ENCODE peak calls at places on chromosomes 7 and 10, in ten cellular contexts. One of them, this sample, is unnamed.

GRCh38 chr10:64038097-64038496 is 516.9 kb downstream of the REEP3 start:
- DNase-seq in CD8-positive, alpha-beta T cell: no peak
- DNase-seq in OCI-LY7: no peak
- DNase-seq in fibroblast of pulmonary artery: no peak
- DNase-seq in GM20000: no peak
- DNase-seq in tibial artery: no peak
- DNase-seq in neural crest cell: no peak
- DNase-seq in cardiac fibroblast: no peak
- DNase-seq in cardiac muscle cell: no peak
- DNase-seq in osteocyte: no peak
- DNase-seq in this sample: no peak

GRCh38 chr10:80924063-80924952 is 386.6 kb downstream of the SH2D4B start:
- DNase-seq in CD8-positive, alpha-beta T cell: no peak
- DNase-seq in OCI-LY7: peak
- DNase-seq in fibroblast of pulmonary artery: peak
- DNase-seq in GM20000: peak
- DNase-seq in tibial artery: no peak
- DNase-seq in neural crest cell: peak
- DNase-seq in cardiac fibroblast: peak
- DNase-seq in cardiac muscle cell: peak
- DNase-seq in osteocyte: no peak
- DNase-seq in this sample: peak

GRCh38 chr10:1687190-1687589 is 50.1 kb downstream of the ADARB2 start:
- DNase-seq in CD8-positive, alpha-beta T cell: no peak
- DNase-seq in OCI-LY7: no peak
- DNase-seq in fibroblast of pulmonary artery: no peak
- DNase-seq in GM20000: no peak
- DNase-seq in tibial artery: no peak
- DNase-seq in neural crest cell: no peak
- DNase-seq in cardiac fibroblast: no peak
- DNase-seq in cardiac muscle cell: no peak
- DNase-seq in osteocyte: no peak
- DNase-seq in this sample: no peak

GRCh38 chr10:50991496-50992355 is 82.6 kb upstream of the PRKG1 start:
- DNase-seq in CD8-positive, alpha-beta T cell: no peak
- DNase-seq in OCI-LY7: no peak
- DNase-seq in fibroblast of pulmonary artery: peak
- DNase-seq in GM20000: no peak
- DNase-seq in tibial artery: peak
- DNase-seq in neural crest cell: no peak
- DNase-seq in cardiac fibroblast: peak
- DNase-seq in cardiac muscle cell: peak
- DNase-seq in osteocyte: no peak
- DNase-seq in this sample: no peak

GRCh38 chr10:125231116-125231812 is 70.9 kb upstream of the CTBP2 start:
- DNase-seq in CD8-positive, alpha-beta T cell: no peak
- DNase-seq in OCI-LY7: no peak
- DNase-seq in fibroblast of pulmonary artery: peak
- DNase-seq in GM20000: no peak
- DNase-seq in tibial artery: no peak
- DNase-seq in neural crest cell: no peak
- DNase-seq in cardiac fibroblast: peak
- DNase-seq in cardiac muscle cell: no peak
- DNase-seq in osteocyte: peak
- DNase-seq in this sample: peak

GRCh38 chr7:82729172-82730030 is 285.8 kb upstream of the CACNA2D1 start:
- DNase-seq in CD8-positive, alpha-beta T cell: no peak
- DNase-seq in OCI-LY7: peak
- DNase-seq in fibroblast of pulmonary artery: peak
- DNase-seq in GM20000: peak
- DNase-seq in tibial artery: no peak
- DNase-seq in neural crest cell: peak
- DNase-seq in cardiac fibroblast: peak
- DNase-seq in cardiac muscle cell: peak
- DNase-seq in osteocyte: no peak
- DNase-seq in this sample: peak

GRCh38 chr10:13722747-13723657 is 136.2 kb downstream of the PRPF18 start:
- DNase-seq in CD8-positive, alpha-beta T cell: no peak
- DNase-seq in OCI-LY7: no peak
- DNase-seq in fibroblast of pulmonary artery: peak
- DNase-seq in GM20000: no peak
- DNase-seq in tibial artery: no peak
- DNase-seq in neural crest cell: no peak
- DNase-seq in cardiac fibroblast: peak
- DNase-seq in cardiac muscle cell: no peak
- DNase-seq in osteocyte: no peak
- DNase-seq in this sample: no peak

GRCh38 chr7:113083834-113084498 is 2.7 kb downstream of the GPR85 start:
- DNase-seq in CD8-positive, alpha-beta T cell: no peak
- DNase-seq in OCI-LY7: no peak
- DNase-seq in fibroblast of pulmonary artery: no peak
- DNase-seq in GM20000: no peak
- DNase-seq in tibial artery: no peak
- DNase-seq in neural crest cell: no peak
- DNase-seq in cardiac fibroblast: no peak
- DNase-seq in cardiac muscle cell: no peak
- DNase-seq in osteocyte: no peak
- DNase-seq in this sample: no peak

GRCh38 chr7:135817576-135817975 is 69.0 kb upstream of the FAM180A start:
- DNase-seq in CD8-positive, alpha-beta T cell: no peak
- DNase-seq in OCI-LY7: no peak
- DNase-seq in fibroblast of pulmonary artery: no peak
- DNase-seq in GM20000: no peak
- DNase-seq in tibial artery: no peak
- DNase-seq in neural crest cell: no peak
- DNase-seq in cardiac fibroblast: no peak
- DNase-seq in cardiac muscle cell: no peak
- DNase-seq in osteocyte: no peak
- DNase-seq in this sample: no peak

GRCh38 chr7:135825406-135825805 is 76.8 kb upstream of the FAM180A start:
- DNase-seq in CD8-positive, alpha-beta T cell: no peak
- DNase-seq in OCI-LY7: no peak
- DNase-seq in fibroblast of pulmonary artery: no peak
- DNase-seq in GM20000: no peak
- DNase-seq in tibial artery: no peak
- DNase-seq in neural crest cell: no peak
- DNase-seq in cardiac fibroblast: no peak
- DNase-seq in cardiac muscle cell: no peak
- DNase-seq in osteocyte: no peak
- DNase-seq in this sample: no peak

GRCh38 chr7:135827391-135827790 is 78.8 kb upstream of the FAM180A start:
- DNase-seq in CD8-positive, alpha-beta T cell: no peak
- DNase-seq in OCI-LY7: no peak
- DNase-seq in fibroblast of pulmonary artery: no peak
- DNase-seq in GM20000: no peak
- DNase-seq in tibial artery: no peak
- DNase-seq in neural crest cell: no peak
- DNase-seq in cardiac fibroblast: no peak
- DNase-seq in cardiac muscle cell: no peak
- DNase-seq in osteocyte: no peak
- DNase-seq in this sample: no peak

DNA sequence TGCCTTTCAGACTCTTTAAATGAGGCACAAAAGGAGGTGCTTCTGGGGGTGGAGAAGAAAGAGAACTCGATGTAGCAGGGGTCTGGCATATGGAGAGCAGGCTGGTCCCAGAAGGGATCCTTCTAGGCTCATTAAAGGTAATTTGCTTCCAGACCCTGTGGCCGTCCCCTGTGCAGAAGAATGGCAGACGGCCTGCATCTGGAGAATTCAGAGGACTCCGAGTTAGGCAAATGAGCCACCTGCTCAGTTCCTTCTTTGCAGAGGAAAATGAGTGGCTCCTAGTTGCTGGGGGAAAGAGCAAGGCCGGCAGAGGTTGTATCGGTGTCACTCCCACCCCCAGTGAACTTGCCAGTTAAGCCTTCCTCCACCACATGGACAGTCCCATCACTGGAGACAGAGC is 73.8 kb upstream of the FAM180A start:
- DNase-seq in CD8-positive, alpha-beta T cell: no peak
- DNase-seq in OCI-LY7: no peak
- DNase-seq in fibroblast of pulmonary artery: no peak
- DNase-seq in GM20000: no peak
- DNase-seq in tibial artery: no peak
- DNase-seq in neural crest cell: no peak
- DNase-seq in cardiac fibroblast: no peak
- DNase-seq in cardiac muscle cell: no peak
- DNase-seq in osteocyte: no peak
- DNase-seq in this sample: no peak
- TF ChIP-seq CTCF in CD8-positive, alpha-beta T cell: no peak
- TF ChIP-seq CTCF in OCI-LY7: no peak
- TF ChIP-seq CTCF in fibroblast of pulmonary artery: no peak
- TF ChIP-seq CTCF in GM20000: no peak
- TF ChIP-seq CTCF in tibial artery: no peak
- TF ChIP-seq CTCF in neural crest cell: no peak
- TF ChIP-seq CTCF in cardiac fibroblast: no peak
- TF ChIP-seq CTCF in cardiac muscle cell: no peak
- TF ChIP-seq CTCF in osteocyte: no peak
- TF ChIP-seq CTCF in this sample: no peak

GRCh38 chr7:2638224-2638991 is 6.6 kb downstream of the TTYH3 start:
- DNase-seq in CD8-positive, alpha-beta T cell: no peak
- DNase-seq in OCI-LY7: no peak
- DNase-seq in fibroblast of pulmonary artery: peak
- DNase-seq in GM20000: no peak
- DNase-seq in tibial artery: peak
- DNase-seq in neural crest cell: no peak
- DNase-seq in cardiac fibroblast: peak
- DNase-seq in cardiac muscle cell: no peak
- DNase-seq in osteocyte: no peak
- DNase-seq in this sample: peak

GRCh38 chr7:2635810-2636701 is 4.3 kb downstream of the TTYH3 start:
- DNase-seq in CD8-positive, alpha-beta T cell: no peak
- DNase-seq in OCI-LY7: no peak
- DNase-seq in fibroblast of pulmonary artery: no peak
- DNase-seq in GM20000: no peak
- DNase-seq in tibial artery: peak
- DNase-seq in neural crest cell: no peak
- DNase-seq in cardiac fibroblast: peak
- DNase-seq in cardiac muscle cell: no peak
- DNase-seq in osteocyte: no peak
- DNase-seq in this sample: no peak

GRCh38 chr7:2637066-2637471 is 5.3 kb downstream of the TTYH3 start:
- DNase-seq in CD8-positive, alpha-beta T cell: no peak
- DNase-seq in OCI-LY7: no peak
- DNase-seq in fibroblast of pulmonary artery: no peak
- DNase-seq in GM20000: no peak
- DNase-seq in tibial artery: no peak
- DNase-seq in neural crest cell: no peak
- DNase-seq in cardiac fibroblast: no peak
- DNase-seq in cardiac muscle cell: no peak
- DNase-seq in osteocyte: no peak
- DNase-seq in this sample: no peak

GRCh38 chr7:2639151-2639993 is 7.6 kb downstream of the TTYH3 start:
- DNase-seq in CD8-positive, alpha-beta T cell: no peak
- DNase-seq in OCI-LY7: no peak
- DNase-seq in fibroblast of pulmonary artery: no peak
- DNase-seq in GM20000: no peak
- DNase-seq in tibial artery: no peak
- DNase-seq in neural crest cell: no peak
- DNase-seq in cardiac fibroblast: no peak
- DNase-seq in cardiac muscle cell: no peak
- DNase-seq in osteocyte: no peak
- DNase-seq in this sample: no peak

GRCh38 chr7:2637505-2638223 is 5.9 kb downstream of the TTYH3 start:
- DNase-seq in CD8-positive, alpha-beta T cell: no peak
- DNase-seq in OCI-LY7: peak
- DNase-seq in fibroblast of pulmonary artery: no peak
- DNase-seq in GM20000: peak
- DNase-seq in tibial artery: peak
- DNase-seq in neural crest cell: no peak
- DNase-seq in cardiac fibroblast: no peak
- DNase-seq in cardiac muscle cell: no peak
- DNase-seq in osteocyte: no peak
- DNase-seq in this sample: no peak
- TF ChIP-seq CTCF in CD8-positive, alpha-beta T cell: no peak
- TF ChIP-seq CTCF in OCI-LY7: no peak
- TF ChIP-seq CTCF in fibroblast of pulmonary artery: no peak
- TF ChIP-seq CTCF in GM20000: no peak
- TF ChIP-seq CTCF in tibial artery: no peak
- TF ChIP-seq CTCF in neural crest cell: no peak
- TF ChIP-seq CTCF in cardiac fibroblast: no peak
- TF ChIP-seq CTCF in cardiac muscle cell: no peak
- TF ChIP-seq CTCF in osteocyte: no peak
- TF ChIP-seq CTCF in this sample: no peak

GRCh38 chr10:102274062-102274461 is 28.7 kb downstream of the GBF1 start:
- DNase-seq in CD8-positive, alpha-beta T cell: no peak
- DNase-seq in OCI-LY7: no peak
- DNase-seq in fibroblast of pulmonary artery: no peak
- DNase-seq in GM20000: no peak
- DNase-seq in tibial artery: no peak
- DNase-seq in neural crest cell: no peak
- DNase-seq in cardiac fibroblast: no peak
- DNase-seq in cardiac muscle cell: no peak
- DNase-seq in osteocyte: no peak
- DNase-seq in this sample: no peak

GRCh38 chr10:102267748-102268147 is 22.4 kb downstream of the GBF1 start:
- DNase-seq in CD8-positive, alpha-beta T cell: no peak
- DNase-seq in OCI-LY7: no peak
- DNase-seq in fibroblast of pulmonary artery: peak
- DNase-seq in GM20000: no peak
- DNase-seq in tibial artery: no peak
- DNase-seq in neural crest cell: no peak
- DNase-seq in cardiac fibroblast: peak
- DNase-seq in cardiac muscle cell: no peak
- DNase-seq in osteocyte: no peak
- DNase-seq in this sample: no peak

GRCh38 chr10:102269017-102269416 is 23.7 kb downstream of the GBF1 start:
- DNase-seq in CD8-positive, alpha-beta T cell: no peak
- DNase-seq in OCI-LY7: no peak
- DNase-seq in fibroblast of pulmonary artery: no peak
- DNase-seq in GM20000: no peak
- DNase-seq in tibial artery: no peak
- DNase-seq in neural crest cell: no peak
- DNase-seq in cardiac fibroblast: peak
- DNase-seq in cardiac muscle cell: no peak
- DNase-seq in osteocyte: no peak
- DNase-seq in this sample: no peak

GRCh38 chr10:102266670-102267069 is 21.3 kb downstream of the GBF1 start:
- DNase-seq in CD8-positive, alpha-beta T cell: no peak
- DNase-seq in OCI-LY7: no peak
- DNase-seq in fibroblast of pulmonary artery: no peak
- DNase-seq in GM20000: no peak
- DNase-seq in tibial artery: no peak
- DNase-seq in neural crest cell: no peak
- DNase-seq in cardiac fibroblast: no peak
- DNase-seq in cardiac muscle cell: no peak
- DNase-seq in osteocyte: no peak
- DNase-seq in this sample: no peak

GRCh38 chr10:102268333-102268999 is 23.1 kb downstream of the GBF1 start:
- DNase-seq in CD8-positive, alpha-beta T cell: no peak
- DNase-seq in OCI-LY7: no peak
- DNase-seq in fibroblast of pulmonary artery: peak
- DNase-seq in GM20000: no peak
- DNase-seq in tibial artery: no peak
- DNase-seq in neural crest cell: no peak
- DNase-seq in cardiac fibroblast: peak
- DNase-seq in cardiac muscle cell: no peak
- DNase-seq in osteocyte: no peak
- DNase-seq in this sample: no peak
- TF ChIP-seq CTCF in CD8-positive, alpha-beta T cell: no peak
- TF ChIP-seq CTCF in OCI-LY7: peak
- TF ChIP-seq CTCF in fibroblast of pulmonary artery: peak
- TF ChIP-seq CTCF in GM20000: no peak
- TF ChIP-seq CTCF in tibial artery: no peak
- TF ChIP-seq CTCF in neural crest cell: no peak
- TF ChIP-seq CTCF in cardiac fibroblast: no peak
- TF ChIP-seq CTCF in cardiac muscle cell: no peak
- TF ChIP-seq CTCF in osteocyte: peak
- TF ChIP-seq CTCF in this sample: no peak

GRCh38 chr10:121747163-121747775 is 149.0 kb upstream of the FGFR2 start:
- DNase-seq in CD8-positive, alpha-beta T cell: no peak
- DNase-seq in OCI-LY7: no peak
- DNase-seq in fibroblast of pulmonary artery: no peak
- DNase-seq in GM20000: no peak
- DNase-seq in tibial artery: no peak
- DNase-seq in neural crest cell: no peak
- DNase-seq in cardiac fibroblast: no peak
- DNase-seq in cardiac muscle cell: peak
- DNase-seq in osteocyte: no peak
- DNase-seq in this sample: no peak
- TF ChIP-seq CTCF in CD8-positive, alpha-beta T cell: no peak
- TF ChIP-seq CTCF in OCI-LY7: no peak
- TF ChIP-seq CTCF in fibroblast of pulmonary artery: no peak
- TF ChIP-seq CTCF in GM20000: no peak
- TF ChIP-seq CTCF in tibial artery: no peak
- TF ChIP-seq CTCF in neural crest cell: no peak
- TF ChIP-seq CTCF in cardiac fibroblast: no peak
- TF ChIP-seq CTCF in cardiac muscle cell: no peak
- TF ChIP-seq CTCF in osteocyte: no peak
- TF ChIP-seq CTCF in this sample: no peak